ENCODE peak calls at places on chromosome 1, in ten cellular contexts. One of them, this sample, is unnamed.

GRCh38 chr1:211731456-211732275 is 56.2 kb upstream of the NEK2 start:
- DNase-seq in fibroblast of the aortic adventitia: no peak
- DNase-seq in ELF-1: no peak
- DNase-seq in endodermal cell: peak
- DNase-seq in testis: no peak
- DNase-seq in Calu3: no peak
- DNase-seq in dermis microvascular lymphatic vessel endothelial cell: no peak
- DNase-seq in hypothalamus: no peak
- DNase-seq in tibial artery: no peak
- DNase-seq in mucosa of descending colon: no peak
- DNase-seq in this sample: no peak

GRCh38 chr1:239386453-239387303 is at the start of gene CHRM3:
- DNase-seq in endodermal cell: peak
- DNase-seq in dermis microvascular lymphatic vessel endothelial cell: no peak
- DNase-seq in tibial artery: peak
- DNase-seq in fibroblast of the aortic adventitia: no peak
- DNase-seq in mucosa of descending colon: peak
- DNase-seq in Calu3: peak
- DNase-seq in ELF-1: peak
- DNase-seq in testis: peak
- DNase-seq in hypothalamus: peak
- DNase-seq in this sample: peak

GRCh38 chr1:54748094-54748835 is 16.1 kb downstream of the PARS2 start:
- DNase-seq in tibial artery: no peak
- DNase-seq in Calu3: no peak
- DNase-seq in ELF-1: no peak
- DNase-seq in mucosa of descending colon: no peak
- DNase-seq in fibroblast of the aortic adventitia: no peak
- DNase-seq in dermis microvascular lymphatic vessel endothelial cell: no peak
- DNase-seq in testis: no peak
- DNase-seq in endodermal cell: no peak
- DNase-seq in hypothalamus: no peak
- DNase-seq in this sample: no peak

GRCh38 chr1:176996455-176997090 is 167.9 kb downstream of the ASTN1 start:
- DNase-seq in ELF-1: peak
- DNase-seq in Calu3: no peak
- DNase-seq in hypothalamus: peak
- DNase-seq in fibroblast of the aortic adventitia: no peak
- DNase-seq in mucosa of descending colon: no peak
- DNase-seq in endodermal cell: peak
- DNase-seq in dermis microvascular lymphatic vessel endothelial cell: no peak
- DNase-seq in tibial artery: no peak
- DNase-seq in testis: no peak
- DNase-seq in this sample: no peak

GRCh38 chr1:212700597-212700891 is 904 bp upstream of the BATF3 start:
- DNase-seq in ELF-1: no peak
- DNase-seq in Calu3: no peak
- DNase-seq in mucosa of descending colon: no peak
- DNase-seq in testis: no peak
- DNase-seq in hypothalamus: no peak
- DNase-seq in tibial artery: no peak
- DNase-seq in dermis microvascular lymphatic vessel endothelial cell: no peak
- DNase-seq in fibroblast of the aortic adventitia: no peak
- DNase-seq in endodermal cell: no peak
- DNase-seq in this sample: no peak

GRCh38 chr1:160795951-160796383 is at the start of gene LY9:
- DNase-seq in fibroblast of the aortic adventitia: no peak
- DNase-seq in mucosa of descending colon: peak
- DNase-seq in ELF-1: no peak
- DNase-seq in tibial artery: no peak
- DNase-seq in endodermal cell: no peak
- DNase-seq in dermis microvascular lymphatic vessel endothelial cell: no peak
- DNase-seq in Calu3: no peak
- DNase-seq in testis: no peak
- DNase-seq in hypothalamus: no peak
- DNase-seq in this sample: peak

GRCh38 chr1:169680377-169681019 is 30.9 kb downstream of the SELL start:
- DNase-seq in fibroblast of the aortic adventitia: no peak
- DNase-seq in dermis microvascular lymphatic vessel endothelial cell: no peak
- DNase-seq in mucosa of descending colon: no peak
- DNase-seq in hypothalamus: no peak
- DNase-seq in testis: no peak
- DNase-seq in ELF-1: no peak
- DNase-seq in Calu3: no peak
- DNase-seq in endodermal cell: no peak
- DNase-seq in tibial artery: no peak
- DNase-seq in this sample: no peak

GRCh38 chr1:198291036-198291435 is 134.2 kb downstream of the NEK7 start:
- DNase-seq in endodermal cell: peak
- DNase-seq in mucosa of descending colon: no peak
- DNase-seq in Calu3: no peak
- DNase-seq in testis: no peak
- DNase-seq in tibial artery: no peak
- DNase-seq in fibroblast of the aortic adventitia: no peak
- DNase-seq in ELF-1: peak
- DNase-seq in dermis microvascular lymphatic vessel endothelial cell: no peak
- DNase-seq in hypothalamus: no peak
- DNase-seq in this sample: no peak

GRCh38 chr1:183148599-183148998 is 37.5 kb upstream of the LAMC2 start:
- DNase-seq in tibial artery: no peak
- DNase-seq in mucosa of descending colon: no peak
- DNase-seq in ELF-1: no peak
- DNase-seq in hypothalamus: no peak
- DNase-seq in endodermal cell: no peak
- DNase-seq in dermis microvascular lymphatic vessel endothelial cell: no peak
- DNase-seq in fibroblast of the aortic adventitia: peak
- DNase-seq in Calu3: no peak
- DNase-seq in testis: no peak
- DNase-seq in this sample: no peak

GRCh38 chr1:94384485-94385353 is 33.5 kb upstream of the ABCD3 start:
- DNase-seq in mucosa of descending colon: no peak
- DNase-seq in Calu3: peak
- DNase-seq in endodermal cell: no peak
- DNase-seq in ELF-1: no peak
- DNase-seq in tibial artery: no peak
- DNase-seq in testis: no peak
- DNase-seq in fibroblast of the aortic adventitia: no peak
- DNase-seq in hypothalamus: no peak
- DNase-seq in dermis microvascular lymphatic vessel endothelial cell: no peak
- DNase-seq in this sample: peak

GRCh38 chr1:203340112-203340804 is 10.7 kb downstream of the FMOD start:
- DNase-seq in ELF-1: peak
- DNase-seq in testis: peak
- DNase-seq in Calu3: peak
- DNase-seq in mucosa of descending colon: peak
- DNase-seq in endodermal cell: peak
- DNase-seq in dermis microvascular lymphatic vessel endothelial cell: peak
- DNase-seq in tibial artery: peak
- DNase-seq in hypothalamus: peak
- DNase-seq in fibroblast of the aortic adventitia: peak
- DNase-seq in this sample: peak

GRCh38 chr1:89939693-89940438 is 55.0 kb upstream of the ZNF326 start:
- DNase-seq in testis: no peak
- DNase-seq in hypothalamus: no peak
- DNase-seq in ELF-1: no peak
- DNase-seq in dermis microvascular lymphatic vessel endothelial cell: no peak
- DNase-seq in Calu3: no peak
- DNase-seq in fibroblast of the aortic adventitia: no peak
- DNase-seq in tibial artery: no peak
- DNase-seq in endodermal cell: no peak
- DNase-seq in mucosa of descending colon: no peak
- DNase-seq in this sample: no peak

GRCh38 chr1:56569661-56570060 is 9.7 kb downstream of the PLPP3 start:
- DNase-seq in fibroblast of the aortic adventitia: peak
- DNase-seq in mucosa of descending colon: no peak
- DNase-seq in testis: no peak
- DNase-seq in hypothalamus: no peak
- DNase-seq in ELF-1: peak
- DNase-seq in dermis microvascular lymphatic vessel endothelial cell: no peak
- DNase-seq in Calu3: no peak
- DNase-seq in endodermal cell: no peak
- DNase-seq in tibial artery: no peak
- DNase-seq in this sample: no peak

GRCh38 chr1:87140831-87141540 is 187.7 kb upstream of the LMO4 start:
- DNase-seq in tibial artery: no peak
- DNase-seq in fibroblast of the aortic adventitia: no peak
- DNase-seq in mucosa of descending colon: no peak
- DNase-seq in hypothalamus: no peak
- DNase-seq in Calu3: peak
- DNase-seq in dermis microvascular lymphatic vessel endothelial cell: no peak
- DNase-seq in ELF-1: no peak
- DNase-seq in endodermal cell: no peak
- DNase-seq in testis: no peak
- DNase-seq in this sample: no peak

GRCh38 chr1:42960693-42961559 is 2.3 kb upstream of the SLC2A1 start:
- DNase-seq in dermis microvascular lymphatic vessel endothelial cell: no peak
- DNase-seq in testis: no peak
- DNase-seq in Calu3: no peak
- DNase-seq in fibroblast of the aortic adventitia: no peak
- DNase-seq in mucosa of descending colon: no peak
- DNase-seq in ELF-1: peak
- DNase-seq in endodermal cell: no peak
- DNase-seq in tibial artery: no peak
- DNase-seq in hypothalamus: peak
- DNase-seq in this sample: no peak

GRCh38 chr1:101511501-101511900 is 274.7 kb downstream of the S1PR1 start:
- DNase-seq in hypothalamus: no peak
- DNase-seq in fibroblast of the aortic adventitia: no peak
- DNase-seq in Calu3: no peak
- DNase-seq in endodermal cell: no peak
- DNase-seq in dermis microvascular lymphatic vessel endothelial cell: no peak
- DNase-seq in ELF-1: no peak
- DNase-seq in testis: no peak
- DNase-seq in mucosa of descending colon: no peak
- DNase-seq in tibial artery: no peak
- DNase-seq in this sample: no peak

GRCh38 chr1:243658596-243659105 is 191.4 kb downstream of the AKT3 start:
- DNase-seq in tibial artery: no peak
- DNase-seq in testis: no peak
- DNase-seq in dermis microvascular lymphatic vessel endothelial cell: no peak
- DNase-seq in ELF-1: no peak
- DNase-seq in hypothalamus: no peak
- DNase-seq in fibroblast of the aortic adventitia: no peak
- DNase-seq in endodermal cell: no peak
- DNase-seq in mucosa of descending colon: no peak
- DNase-seq in Calu3: no peak
- DNase-seq in this sample: no peak

GRCh38 chr1:154940880-154941228 is 4.3 kb upstream of the PMVK start:
- DNase-seq in endodermal cell: no peak
- DNase-seq in ELF-1: no peak
- DNase-seq in tibial artery: no peak
- DNase-seq in hypothalamus: no peak
- DNase-seq in Calu3: no peak
- DNase-seq in testis: no peak
- DNase-seq in mucosa of descending colon: no peak
- DNase-seq in fibroblast of the aortic adventitia: no peak
- DNase-seq in dermis microvascular lymphatic vessel endothelial cell: no peak
- DNase-seq in this sample: no peak

GRCh38 chr1:159936284-159936904 is 9.0 kb downstream of the IGSF9 start:
- DNase-seq in Calu3: peak
- DNase-seq in ELF-1: peak
- DNase-seq in hypothalamus: no peak
- DNase-seq in mucosa of descending colon: peak
- DNase-seq in dermis microvascular lymphatic vessel endothelial cell: peak
- DNase-seq in testis: peak
- DNase-seq in fibroblast of the aortic adventitia: peak
- DNase-seq in tibial artery: peak
- DNase-seq in endodermal cell: peak
- DNase-seq in this sample: peak

GRCh38 chr1:98177751-98178150 is 256.9 kb upstream of the DPYD start:
- DNase-seq in hypothalamus: no peak
- DNase-seq in dermis microvascular lymphatic vessel endothelial cell: no peak
- DNase-seq in Calu3: no peak
- DNase-seq in tibial artery: no peak
- DNase-seq in ELF-1: no peak
- DNase-seq in testis: no peak
- DNase-seq in endodermal cell: no peak
- DNase-seq in fibroblast of the aortic adventitia: no peak
- DNase-seq in mucosa of descending colon: no peak
- DNase-seq in this sample: no peak

GRCh38 chr1:25683731-25684130 is 67.1 kb downstream of the MAN1C1 start:
- DNase-seq in fibroblast of the aortic adventitia: peak
- DNase-seq in hypothalamus: no peak
- DNase-seq in Calu3: no peak
- DNase-seq in tibial artery: no peak
- DNase-seq in ELF-1: no peak
- DNase-seq in endodermal cell: no peak
- DNase-seq in testis: no peak
- DNase-seq in mucosa of descending colon: no peak
- DNase-seq in dermis microvascular lymphatic vessel endothelial cell: peak
- DNase-seq in this sample: no peak

GRCh38 chr1:43348343-43348808 is 10.4 kb upstream of the CDC20 start:
- DNase-seq in endodermal cell: no peak
- DNase-seq in testis: no peak
- DNase-seq in fibroblast of the aortic adventitia: no peak
- DNase-seq in hypothalamus: peak
- DNase-seq in dermis microvascular lymphatic vessel endothelial cell: no peak
- DNase-seq in ELF-1: no peak
- DNase-seq in mucosa of descending colon: no peak
- DNase-seq in Calu3: peak
- DNase-seq in tibial artery: peak
- DNase-seq in this sample: no peak

GRCh38 chr1:13725714-13726175 is 25.8 kb downstream of the PRDM2 start:
- DNase-seq in dermis microvascular lymphatic vessel endothelial cell: peak
- DNase-seq in fibroblast of the aortic adventitia: peak
- DNase-seq in tibial artery: no peak
- DNase-seq in endodermal cell: peak
- DNase-seq in ELF-1: peak
- DNase-seq in Calu3: peak
- DNase-seq in mucosa of descending colon: no peak
- DNase-seq in testis: peak
- DNase-seq in hypothalamus: no peak
- DNase-seq in this sample: peak

GRCh38 chr1:154710091-154710490 is 102.1 kb upstream of the ADAR start:
- DNase-seq in endodermal cell: no peak
- DNase-seq in fibroblast of the aortic adventitia: no peak
- DNase-seq in mucosa of descending colon: no peak
- DNase-seq in Calu3: no peak
- DNase-seq in testis: no peak
- DNase-seq in dermis microvascular lymphatic vessel endothelial cell: no peak
- DNase-seq in hypothalamus: no peak
- DNase-seq in tibial artery: no peak
- DNase-seq in ELF-1: no peak
- DNase-seq in this sample: no peak